ENCODE peak calls at places on chromosomes 16 and 17, in ten cellular contexts. O, V, T, K, N, H, Y, B, I and M are unnamed samples.

GRCh38 chr17:6381526-6382135 is 53.3 kb downstream of the AIPL1 start:
- DNase-seq in O (no peak), V (no peak), K (no peak), N (no peak), I (no peak), B (no peak), T (no peak), Y (no peak), H (no peak), M (no peak)

GRCh38 chr17:70320642-70321345 is 151.5 kb downstream of the KCNJ2 start:
- DNase-seq in N (no peak), V (peak), O (no peak), B (no peak), H (no peak), K (no peak), T (no peak), Y (no peak), I (no peak), M (no peak)

GRCh38 chr17:73998246-73999220 is 204.9 kb upstream of the RPL38 start:
- DNase-seq in H (peak), O (peak), K (peak), V (peak), I (no peak), B (no peak), N (peak), Y (peak), T (no peak), M (no peak)

GRCh38 chr16:66728117-66728787 is 23.2 kb downstream of the DYNC1LI2 start:
- DNase-seq in H (no peak), K (peak), N (peak), B (no peak), I (no peak), O (no peak), T (no peak), V (peak), Y (peak), M (no peak)

GRCh38 chr16:27436065-27436464 is 34.1 kb downstream of the IL21R start:
- DNase-seq in B (peak), K (no peak), Y (no peak), I (no peak), N (no peak), O (no peak), T (no peak), H (no peak), V (no peak), M (peak)

GRCh38 chr17:3295632-3296031 is 2.5 kb downstream of the OR3A1 start:
- DNase-seq in I (no peak), N (no peak), Y (no peak), B (no peak), K (no peak), V (no peak), O (no peak), T (no peak), H (no peak), M (no peak)

GRCh38 chr17:81401727-81402529 is 6.7 kb downstream of the BAHCC1 start:
- DNase-seq in H (no peak), O (no peak), B (no peak), Y (no peak), V (peak), K (peak), I (no peak), T (peak), N (peak), M (no peak)

GRCh38 chr17:72590382-72590781 is 469.6 kb downstream of the SOX9 start:
- DNase-seq in H (no peak), N (no peak), K (no peak), I (no peak), V (no peak), B (no peak), O (no peak), Y (no peak), T (no peak), M (no peak)

GRCh38 chr17:7213895-7214299 is 5.7 kb downstream of the DLG4 start:
- DNase-seq in O (peak), I (no peak), B (no peak), T (no peak), N (peak), Y (peak), V (peak), K (peak), H (peak), M (peak)

GRCh38 chr16:75647138-75647491 is 350 bp downstream of the KARS1 start:
- DNase-seq in O (no peak), B (no peak), H (no peak), K (no peak), V (no peak), I (no peak), T (no peak), N (no peak), Y (no peak), M (no peak)

GRCh38 chr17:61321344-61321743 is 78.3 kb upstream of the TBX2 start:
- DNase-seq in H (no peak), V (no peak), B (no peak), I (no peak), Y (no peak), N (no peak), K (no peak), O (no peak), T (no peak), M (no peak)

GRCh38 chr16:16027728-16028310 is 78.4 kb downstream of the ABCC1 start:
- DNase-seq in N (no peak), O (no peak), T (no peak), I (no peak), Y (peak), K (no peak), V (no peak), H (no peak), B (no peak), M (no peak)

GRCh38 chr17:65039349-65039988 is 17.1 kb downstream of the GNA13 start:
- DNase-seq in H (no peak), V (no peak), I (peak), T (no peak), O (no peak), B (no peak), K (no peak), Y (no peak), N (no peak), M (no peak)

GRCh38 chr16:85821441-85821901 is 22.0 kb downstream of the COX4I1 start:
- DNase-seq in O (peak), V (peak), B (peak), H (peak), I (peak), K (peak), Y (peak), T (peak), N (peak), M (peak)

GRCh38 chr17:21199311-21199710 is 14.7 kb downstream of the TMEM11 start:
- DNase-seq in N (peak), K (no peak), B (no peak), V (no peak), Y (no peak), H (peak), O (no peak), T (no peak), I (no peak), M (no peak)

GRCh38 chr17:69525920-69526841 is 111.7 kb downstream of the MAP2K6 start:
- DNase-seq in N (peak), H (peak), B (no peak), T (no peak), O (peak), I (no peak), K (peak), Y (peak), V (peak), M (no peak)

GRCh38 chr17:7612294-7612640 is 2.4 kb downstream of the FXR2 start:
- DNase-seq in I (no peak), N (no peak), T (no peak), Y (no peak), O (no peak), B (no peak), K (no peak), V (no peak), H (no peak), M (no peak)

GRCh38 chr16:19710991-19711545 is 7.0 kb downstream of the KNOP1 start:
- DNase-seq in I (no peak), V (no peak), Y (peak), H (no peak), N (no peak), K (no peak), O (no peak), B (no peak), T (peak), M (no peak)

GRCh38 chr16:28292731-28293588 is 635 bp downstream of the SBK1 start:
- DNase-seq in N (no peak), T (peak), B (no peak), K (no peak), Y (no peak), O (no peak), I (no peak), H (no peak), V (peak), M (peak)

GRCh38 chr17:21513012-21513570 is 136.9 kb downstream of the KCNJ12 start:
- DNase-seq in T (peak), O (peak), V (peak), H (peak), Y (peak), N (peak), K (peak), I (no peak), B (peak), M (peak)

GRCh38 chr16:3690991-3691720 is 26.2 kb downstream of the TRAP1 start:
- DNase-seq in Y (no peak), N (no peak), H (no peak), V (no peak), I (no peak), B (no peak), T (no peak), O (peak), K (peak), M (no peak)

GRCh38 chr17:1229354-1229890 is 40.8 kb upstream of the BHLHA9 start:
- DNase-seq in B (peak), Y (peak), V (peak), I (no peak), O (peak), T (peak), K (no peak), N (peak), H (no peak), M (peak)

GRCh38 chr17:76635659-76636360 is 7.7 kb downstream of the ST6GALNAC1 start:
- DNase-seq in O (no peak), B (no peak), V (peak), K (no peak), I (no peak), N (no peak), T (no peak), H (no peak), Y (no peak), M (no peak)

GRCh38 chr17:48728232-48729231 is at the start of gene HOXB13:
- DNase-seq in V (peak), H (no peak), N (peak), I (no peak), B (no peak), O (no peak), Y (peak), K (peak), T (peak), M (no peak)

GRCh38 chr17:17915183-17915582 is 57.0 kb downstream of the TOM1L2 start:
- DNase-seq in Y (no peak), K (no peak), T (no peak), N (no peak), B (no peak), V (no peak), O (no peak), H (no peak), I (no peak), M (no peak)

GRCh38 chr17:968812-969766 is 10.5 kb downstream of the NXN start:
- DNase-seq in H (no peak), K (no peak), Y (no peak), B (no peak), T (no peak), O (no peak), N (no peak), V (peak), I (no peak), M (no peak)

GRCh38 chr17:44005865-44006580 is 1.6 kb downstream of the NAGS start:
- DNase-seq in B (no peak), H (no peak), Y (peak), I (no peak), V (peak), O (no peak), T (peak), N (no peak), K (peak), M (peak)

GRCh38 chr17:44007346-44008204 is 3.2 kb downstream of the NAGS start:
- DNase-seq in V (peak), I (no peak), B (no peak), H (no peak), K (no peak), T (peak), Y (no peak), N (no peak), O (no peak), M (no peak)

GRCh38 chr17:44005527-44005864 is 1.1 kb downstream of the NAGS start:
- DNase-seq in T (no peak), O (no peak), K (no peak), H (no peak), V (no peak), B (no peak), N (no peak), Y (no peak), I (no peak), M (no peak)

GRCh38 chr17:44008205-44008909 is 3.9 kb downstream of the NAGS start:
- DNase-seq in N (no peak), T (no peak), O (no peak), I (no peak), Y (no peak), V (no peak), K (no peak), B (no peak), H (no peak), M (no peak)

DNA sequence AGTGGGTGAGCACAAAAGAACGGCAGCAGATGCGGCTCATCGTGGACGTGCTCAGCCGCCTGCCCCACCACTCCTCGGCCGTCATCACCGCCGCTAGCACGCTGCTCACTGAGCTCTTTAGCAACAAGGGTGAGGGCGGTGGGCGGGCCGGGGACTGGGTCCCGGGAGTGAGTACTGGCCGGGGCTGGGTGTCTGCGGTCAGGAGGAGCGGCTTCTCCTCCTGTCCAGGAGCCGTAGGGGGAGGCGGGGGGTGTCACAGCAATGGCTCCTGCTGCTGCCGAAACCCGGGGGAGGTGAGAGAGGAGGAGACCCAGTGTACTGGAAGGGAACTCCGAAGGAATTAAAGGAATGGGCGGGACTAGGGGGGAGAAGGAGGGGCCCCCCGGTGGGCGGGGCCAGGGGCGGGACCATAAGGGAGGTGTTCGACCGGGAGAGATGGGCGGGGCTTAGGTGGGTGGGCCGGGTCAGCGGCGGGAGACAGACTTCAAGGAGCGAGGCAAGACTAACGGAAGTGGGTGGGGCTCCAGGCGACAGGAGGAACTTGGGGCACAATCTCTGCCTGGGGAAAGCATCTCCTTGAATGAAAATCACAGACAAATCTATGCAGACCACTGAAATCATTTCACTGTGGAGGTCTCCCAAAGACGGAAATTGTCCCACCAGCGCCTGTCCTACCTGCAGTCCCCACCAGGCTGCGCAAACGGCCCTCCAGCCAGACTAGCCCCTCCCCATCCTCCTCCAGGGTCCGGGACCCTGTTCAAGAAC is 2.3 kb downstream of the NAGS start:
- DNase-seq in V (peak), B (peak), I (peak), H (peak), O (peak), N (peak), Y (peak), K (peak), T (peak), M (peak)
- H3K27ac ChIP-seq in V (peak), B (peak), I (no peak), H (no peak), O (no peak), N (peak), Y (peak), K (peak), T (peak), M (no peak)

GRCh38 chr17:41910701-41911391 is 7.9 kb downstream of the ACLY start:
- DNase-seq in K (peak), O (no peak), H (no peak), I (no peak), Y (no peak), N (no peak), B (no peak), T (peak), V (no peak), M (no peak)
- TF ChIP-seq CTCF in K (peak), O (no peak), H (no peak), I (no peak), Y (no peak), N (no peak), B (no peak), T (no peak), V (peak), M (no peak)

GRCh38 chr17:71501716-71502115 is 619.1 kb upstream of the SOX9 start:
- DNase-seq in O (no peak), N (no peak), B (no peak), H (no peak), T (no peak), I (no peak), V (no peak), Y (no peak), K (no peak), M (no peak)
- TF ChIP-seq EP300 in O (no peak), N (no peak), B (no peak), H (no peak), T (no peak), I (no peak), V (no peak), Y (no peak), K (no peak), M (no peak)

GRCh38 chr16:56861092-56861610 is 3.9 kb upstream of the SLC12A3 start:
- DNase-seq in T (no peak), I (no peak), N (no peak), H (no peak), O (no peak), V (peak), B (no peak), Y (no peak), K (peak), M (no peak)

GRCh38 chr16:56860226-56861020 is 4.6 kb upstream of the SLC12A3 start:
- DNase-seq in B (no peak), K (no peak), O (no peak), I (peak), V (no peak), T (no peak), N (no peak), H (no peak), Y (no peak), M (no peak)

GRCh38 chr16:56859636-56860035 is 5.4 kb upstream of the SLC12A3 start:
- DNase-seq in Y (no peak), O (no peak), B (no peak), V (no peak), I (no peak), H (no peak), T (no peak), K (no peak), N (no peak), M (no peak)

GRCh38 chr16:56862776-56863175 is 2.2 kb upstream of the SLC12A3 start:
- DNase-seq in T (no peak), N (no peak), B (no peak), I (no peak), O (no peak), K (no peak), H (no peak), Y (no peak), V (no peak), M (no peak)

GRCh38 chr16:56861756-56862155 is 3.3 kb upstream of the SLC12A3 start:
- DNase-seq in T (no peak), Y (no peak), O (no peak), V (no peak), B (no peak), N (no peak), K (no peak), I (no peak), H (no peak), M (no peak)
- H3K27ac ChIP-seq in T (no peak), Y (no peak), O (no peak), V (no peak), B (no peak), N (no peak), K (peak), I (no peak), H (no peak), M (no peak)

DNA sequence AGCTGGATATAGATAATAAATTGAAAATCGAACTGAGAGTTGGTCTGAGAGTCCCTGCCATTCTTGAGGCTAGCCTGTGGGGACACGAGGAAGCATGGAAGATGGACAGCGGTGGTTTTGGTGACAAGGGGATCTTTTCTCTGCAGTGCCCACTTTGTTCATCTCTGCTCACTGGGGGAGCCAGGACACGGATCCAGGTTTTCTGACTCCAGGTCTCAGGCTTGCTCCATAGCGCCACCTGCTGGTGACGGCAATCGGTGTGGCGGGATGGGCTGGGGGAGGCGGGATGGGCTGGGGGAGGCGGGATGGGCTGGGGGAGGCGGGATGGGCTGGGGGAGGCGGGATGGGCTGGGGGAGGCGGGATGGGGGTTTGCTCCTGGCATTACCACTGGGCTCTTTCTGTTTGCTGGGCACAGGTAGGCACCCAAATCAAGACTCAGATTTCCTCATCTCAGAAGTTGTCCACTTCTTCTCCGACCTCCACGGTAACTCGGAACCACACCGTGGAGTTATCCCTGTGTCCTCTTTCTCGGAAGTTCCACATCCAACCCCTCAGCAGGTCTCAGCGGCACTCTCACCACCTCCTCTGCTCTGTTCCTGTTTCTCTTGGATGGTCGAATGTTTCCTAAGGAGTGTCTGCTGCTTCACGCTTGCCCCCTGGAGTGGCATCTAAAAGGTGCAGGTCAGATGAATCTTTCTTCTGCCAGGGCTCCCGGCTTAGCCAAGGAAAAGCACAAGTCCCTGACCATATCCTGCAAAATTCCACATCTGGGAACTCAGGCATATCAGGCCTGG is 142.4 kb downstream of the CYLD start:
- DNase-seq in O (no peak), K (peak), T (no peak), I (no peak), H (no peak), B (no peak), N (peak), Y (no peak), V (peak), M (no peak)
- TF ChIP-seq CTCF in O (no peak), K (no peak), T (no peak), I (peak), H (peak), B (no peak), N (peak), Y (no peak), V (no peak), M (no peak)

DNA sequence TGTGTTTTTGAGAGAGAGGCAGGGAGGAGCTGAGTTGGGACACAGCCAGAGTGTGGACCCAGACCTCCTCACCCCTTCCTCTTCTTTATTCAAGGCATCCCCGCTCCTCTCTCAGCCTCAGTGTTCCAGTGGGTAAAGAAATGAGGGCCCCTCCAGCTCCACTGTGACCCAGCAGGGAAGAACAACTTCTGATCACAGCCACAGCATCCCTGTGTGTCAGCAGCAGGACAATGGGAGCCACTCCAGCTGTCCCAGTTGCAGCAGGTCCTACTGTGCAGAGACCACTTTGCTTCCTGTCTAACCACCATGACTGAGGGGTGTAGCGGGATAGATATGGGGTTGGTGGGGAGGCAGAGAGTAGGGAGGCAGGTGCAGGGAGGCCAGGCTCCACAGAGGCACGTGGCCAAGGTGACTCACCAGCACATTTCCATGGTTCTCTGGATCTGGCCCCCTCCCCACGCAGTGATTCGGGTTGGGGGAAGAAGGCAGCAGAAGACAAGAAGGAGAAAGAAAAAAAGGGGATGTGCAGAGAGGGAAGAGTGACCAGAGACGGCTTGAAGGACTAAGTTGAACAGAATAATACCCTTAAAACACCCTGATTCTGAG is 24.5 kb downstream of the PIK3R5 start:
- DNase-seq in B (no peak), N (no peak), V (no peak), O (no peak), T (no peak), I (no peak), H (no peak), K (no peak), Y (no peak), M (no peak)
- TF ChIP-seq EP300 in B (no peak), N (no peak), V (no peak), O (no peak), T (no peak), I (no peak), H (no peak), K (no peak), Y (no peak), M (no peak)

DNA sequence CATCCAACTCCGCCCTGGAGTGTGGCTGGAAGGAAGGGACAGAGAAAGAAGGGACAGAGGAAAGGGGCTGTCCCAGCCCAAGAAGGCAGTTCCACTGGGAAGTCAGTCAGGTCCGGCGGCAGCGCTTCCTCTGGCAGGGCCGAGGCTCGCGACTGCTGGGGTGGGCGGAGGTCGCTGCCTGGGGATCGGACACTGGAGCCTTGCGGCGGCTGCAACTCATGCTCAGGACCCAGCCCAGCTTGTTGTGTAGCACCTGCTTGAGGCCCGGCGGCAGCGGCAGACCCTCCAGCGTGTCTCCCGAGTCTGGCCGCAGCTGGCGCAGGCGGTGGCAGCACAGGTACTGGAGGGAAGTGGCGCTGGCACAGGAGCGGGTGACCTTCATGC is 4.0 kb upstream of the MRPS34 start:
- DNase-seq in O (no peak), N (no peak), H (no peak), I (no peak), K (no peak), B (no peak), Y (no peak), T (peak), V (no peak), M (no peak)
- H3K27ac ChIP-seq in O (no peak), N (no peak), H (no peak), I (no peak), K (no peak), B (no peak), Y (no peak), T (no peak), V (no peak), M (no peak)